ENCODE peak calls at places on chromosomes 6 and 20, in seven cellular contexts. T, O, W, B, G, P and Z are unnamed samples.

GRCh38 chr6:133502451-133503259 is 261.5 kb downstream of the EYA4 start:
- DNase-seq in T (no peak), O (peak), W (no peak), B (no peak), G (no peak), P (peak), Z (no peak)

GRCh38 chr6:76843376-76843775 is 619.9 kb downstream of the HTR1B start:
- DNase-seq in T (no peak), O (no peak), W (no peak), B (no peak), G (no peak), P (no peak), Z (no peak)

GRCh38 chr6:110116258-110116657 is 63.2 kb downstream of the WASF1 start:
- DNase-seq in T (peak), O (no peak), W (no peak), B (no peak), G (no peak), P (no peak), Z (no peak)

GRCh38 chr20:63228786-63229185 is 6.9 kb upstream of the BIRC7 start:
- DNase-seq in T (no peak), O (no peak), W (no peak), B (no peak), G (no peak), P (no peak), Z (no peak)

GRCh38 chr6:166567107-166567506 is 19.4 kb downstream of the RAMACL start:
- DNase-seq in T (no peak), O (peak), W (no peak), B (no peak), G (peak), P (peak), Z (no peak)

GRCh38 chr20:760751-761417 is 7.4 kb downstream of the SLC52A3 start:
- DNase-seq in T (peak), O (peak), W (peak), B (no peak), G (no peak), P (no peak), Z (no peak)

GRCh38 chr6:68732423-68732822 is 97.3 kb downstream of the ADGRB3 start:
- DNase-seq in T (no peak), O (no peak), W (no peak), B (no peak), G (no peak), P (no peak), Z (no peak)

GRCh38 chr20:57220187-57221165 is 46.0 kb downstream of the BMP7 start:
- DNase-seq in T (no peak), O (no peak), W (no peak), B (no peak), G (peak), P (no peak), Z (no peak)

GRCh38 chr6:105302617-105303128 is 100.2 kb downstream of the PREP start:
- DNase-seq in T (peak), O (no peak), W (peak), B (no peak), G (no peak), P (no peak), Z (no peak)

GRCh38 chr6:56370127-56370540 is 122.8 kb upstream of the COL21A1 start:
- DNase-seq in T (peak), O (peak), W (peak), B (no peak), G (peak), P (no peak), Z (no peak)

GRCh38 chr6:166587631-166588413 is 1.3 kb upstream of the RAMACL start:
- DNase-seq in T (no peak), O (no peak), W (peak), B (no peak), G (no peak), P (no peak), Z (no peak)

GRCh38 chr20:61127311-61128044 is 124.6 kb upstream of the CDH4 start:
- DNase-seq in T (no peak), O (peak), W (no peak), B (no peak), G (peak), P (peak), Z (no peak)

GRCh38 chr6:26570027-26570809 is 26.5 kb upstream of the ABT1 start:
- DNase-seq in T (no peak), O (no peak), W (no peak), B (no peak), G (no peak), P (no peak), Z (no peak)

GRCh38 chr6:119310486-119311036 is 39.0 kb downstream of the MAN1A1 start:
- DNase-seq in T (no peak), O (peak), W (no peak), B (no peak), G (no peak), P (no peak), Z (no peak)

GRCh38 chr6:41705996-41706835 is 29.2 kb downstream of the TFEB start:
- DNase-seq in T (peak), O (peak), W (peak), B (no peak), G (no peak), P (no peak), Z (peak)

GRCh38 chr6:165834613-165835259 is 171.7 kb upstream of the PDE10A start:
- DNase-seq in T (no peak), O (peak), W (no peak), B (no peak), G (no peak), P (no peak), Z (no peak)

GRCh38 chr6:44451803-44452690 is 64.5 kb downstream of the CDC5L start:
- DNase-seq in T (no peak), O (peak), W (no peak), B (no peak), G (no peak), P (no peak), Z (no peak)

DNA sequence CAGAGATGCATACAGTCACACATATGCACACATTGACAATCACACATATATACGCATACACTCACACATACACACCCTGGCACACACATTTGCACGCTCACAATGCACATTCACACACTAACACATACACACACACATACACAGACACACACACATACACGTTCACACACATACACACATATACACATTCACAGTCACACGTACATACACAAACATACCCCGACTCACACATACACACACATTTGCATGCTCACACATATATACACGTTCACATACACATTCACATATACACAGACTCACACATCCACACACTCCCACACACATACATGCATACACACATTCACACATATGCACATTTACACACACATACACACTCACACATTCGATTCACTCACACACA is 366.8 kb upstream of the ID4 start:
- DNase-seq in T (no peak), O (no peak), W (no peak), B (no peak), G (no peak), P (no peak), Z (no peak)
- TF ChIP-seq CTCF in T (no peak), O (no peak), W (no peak), B (no peak), G (no peak), P (no peak), Z (no peak)

GRCh38 chr6:46129634-46130505 is at the start of gene ENPP4:
- DNase-seq in T (peak), O (peak), W (peak), B (peak), G (peak), P (peak), Z (peak)
- TF ChIP-seq CTCF in T (no peak), O (no peak), W (peak), B (peak), G (no peak), P (no peak), Z (no peak)

DNA sequence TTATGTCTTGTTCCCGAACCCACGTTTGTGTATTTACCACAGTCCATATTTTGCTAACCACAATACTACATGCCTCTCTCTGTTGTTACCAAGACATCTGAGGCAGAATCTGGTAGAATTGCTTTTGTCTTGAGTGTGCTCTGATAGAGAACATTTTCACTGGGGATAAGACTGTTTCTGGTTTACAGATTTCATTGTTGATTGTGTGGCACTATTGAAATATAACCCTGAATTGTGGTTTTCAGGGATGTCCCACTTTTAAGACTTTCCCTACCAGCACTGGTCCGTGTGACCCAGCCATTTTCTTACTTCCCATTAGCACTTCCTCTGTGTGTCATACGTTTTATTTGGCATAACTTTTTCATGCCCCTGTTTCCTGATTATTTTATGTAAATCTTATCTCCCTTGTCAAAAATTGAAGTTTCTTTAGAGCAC is 12.2 kb downstream of the NCOA7 start:
- DNase-seq in T (no peak), O (peak), W (no peak), B (no peak), G (no peak), P (no peak), Z (no peak)
- TF ChIP-seq CTCF in T (no peak), O (no peak), W (no peak), B (no peak), G (no peak), P (no peak), Z (no peak)

GRCh38 chr6:142407685-142408273 is 106.0 kb downstream of the ADGRG6 start:
- DNase-seq in T (no peak), O (no peak), W (no peak), B (no peak), G (no peak), P (no peak), Z (no peak)

GRCh38 chr6:142411145-142411544 is 109.3 kb downstream of the ADGRG6 start:
- DNase-seq in T (no peak), O (no peak), W (no peak), B (no peak), G (no peak), P (no peak), Z (no peak)

GRCh38 chr6:142406131-142406530 is 104.3 kb downstream of the ADGRG6 start:
- DNase-seq in T (no peak), O (no peak), W (no peak), B (no peak), G (no peak), P (no peak), Z (no peak)

GRCh38 chr6:142409794-142410193 is 108.0 kb downstream of the ADGRG6 start:
- DNase-seq in T (no peak), O (no peak), W (no peak), B (no peak), G (no peak), P (no peak), Z (no peak)

DNA sequence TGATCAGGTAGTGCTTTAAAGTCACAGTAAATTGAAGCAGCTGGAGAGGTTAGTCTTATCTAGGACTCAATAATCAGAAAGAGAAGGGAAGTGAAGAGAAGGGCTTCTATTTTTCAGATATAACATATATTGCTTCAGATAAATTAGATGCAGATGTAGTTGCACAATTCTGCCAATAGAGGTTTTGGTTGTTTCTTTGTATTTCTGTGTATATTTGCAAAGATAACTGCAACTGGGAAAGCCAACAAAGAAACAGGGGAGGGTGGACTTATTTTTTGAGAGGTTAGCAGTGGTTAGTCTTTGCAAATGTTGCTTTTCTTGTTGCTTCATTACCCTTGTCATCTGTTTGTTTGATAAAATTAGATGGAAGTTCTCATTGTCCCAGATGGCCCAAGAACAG is 106.6 kb downstream of the ADGRG6 start:
- DNase-seq in T (no peak), O (peak), W (no peak), B (no peak), G (no peak), P (no peak), Z (no peak)
- TF ChIP-seq CTCF in T (no peak), O (peak), W (peak), B (peak), G (no peak), P (no peak), Z (no peak)

GRCh38 chr6:29510202-29510601 is 22.4 kb upstream of the MAS1L start:
- DNase-seq in T (no peak), O (no peak), W (peak), B (no peak), G (no peak), P (no peak), Z (no peak)
- TF ChIP-seq CTCF in T (no peak), O (no peak), W (peak), B (no peak), G (no peak), P (no peak), Z (no peak)

GRCh38 chr20:20037960-20038359 is 14.3 kb downstream of the CRNKL1 start:
- DNase-seq in T (no peak), O (peak), W (no peak), B (no peak), G (peak), P (peak), Z (no peak)
- TF ChIP-seq CTCF in T (no peak), O (no peak), W (no peak), B (no peak), G (no peak), P (no peak), Z (no peak)